ENCODE peak calls at places on chromosome 4, in seven cellular contexts. P is lower lobe of right lung, W is aorta, N is astrocyte, D is OCI-LY7, F is ovary, T is stomach. L is an unnamed sample.

GRCh38 chr4:10115657-10116624 is 658 bp downstream of the WDR1 start:
- DNase-seq in P (peak; percentile 81), W (peak; percentile 74), N (no peak), D (peak; percentile 70), F (peak; percentile 62), T (peak; percentile 75), L (peak; percentile 68)

GRCh38 chr4:956531-957230 is 16.7 kb downstream of the DGKQ start:
- DNase-seq in P (no peak), W (peak; percentile 35), N (no peak), D (no peak), F (peak; percentile 13), T (no peak), L (no peak)

GRCh38 chr4:85556293-85556692 is 81.3 kb downstream of the ARHGAP24 start:
- DNase-seq in P (no peak), W (no peak), N (no peak), D (no peak), F (no peak), T (no peak), L (no peak)

GRCh38 chr4:94412019-94413017 is 39.4 kb upstream of the PDLIM5 start:
- DNase-seq in P (no peak), W (no peak), N (peak; percentile 86), D (no peak), F (no peak), T (no peak), L (no peak)

GRCh38 chr4:127995776-127996175 is 30.6 kb downstream of the ABHD18 start:
- DNase-seq in P (peak; percentile 64), W (no peak), N (peak; percentile 20), D (no peak), F (no peak), T (no peak), L (no peak)

GRCh38 chr4:152185786-152186540 is 349.9 kb downstream of the FBXW7 start:
- DNase-seq in P (no peak), W (no peak), N (no peak), D (no peak), F (no peak), T (no peak), L (no peak)

GRCh38 chr4:87498446-87498900 is 30.7 kb downstream of the SPARCL1 start:
- DNase-seq in P (no peak), W (no peak), N (peak; percentile 30), D (no peak), F (no peak), T (no peak), L (no peak)

GRCh38 chr4:151948351-151949016 is 187.7 kb upstream of the GATB start:
- DNase-seq in P (no peak), W (no peak), N (peak; percentile 32), D (no peak), F (no peak), T (no peak), L (no peak)

GRCh38 chr4:1991596-1992434 is 17.0 kb downstream of the NELFA start:
- DNase-seq in P (no peak), W (no peak), N (no peak), D (no peak), F (no peak), T (peak; percentile 80), L (no peak)

GRCh38 chr4:127256500-127256899 is 376.3 kb upstream of the INTU start:
- DNase-seq in P (no peak), W (no peak), N (no peak), D (no peak), F (no peak), T (no peak), L (no peak)

GRCh38 chr4:94591289-94591688 is 139.5 kb downstream of the PDLIM5 start:
- DNase-seq in P (no peak), W (no peak), N (no peak), D (no peak), F (no peak), T (no peak), L (no peak)

GRCh38 chr4:113639311-113639710 is 122.2 kb downstream of the CAMK2D start:
- DNase-seq in P (no peak), W (no peak), N (no peak), D (peak; percentile 43), F (no peak), T (no peak), L (no peak)

GRCh38 chr4:172514011-172514410 is 654.6 kb upstream of the GALNT7 start:
- DNase-seq in P (no peak), W (no peak), N (no peak), D (no peak), F (no peak), T (no peak), L (no peak)

GRCh38 chr4:56512166-56512565 is 6.6 kb downstream of the ARL9 start:
- DNase-seq in P (no peak), W (no peak), N (no peak), D (no peak), F (no peak), T (no peak), L (no peak)

GRCh38 chr4:114734581-114734980 is 136.0 kb downstream of the UGT8 start:
- DNase-seq in P (no peak), W (no peak), N (peak; percentile 3), D (no peak), F (no peak), T (no peak), L (no peak)

GRCh38 chr4:21327976-21328700 is 620.4 kb downstream of the KCNIP4 start:
- DNase-seq in P (no peak), W (no peak), N (no peak), D (no peak), F (no peak), T (no peak), L (no peak)

GRCh38 chr4:42638993-42639392 is 17.9 kb downstream of the ATP8A1 start:
- DNase-seq in P (no peak), W (no peak), N (no peak), D (peak; percentile 87), F (no peak), T (no peak), L (no peak)

GRCh38 chr4:732480-732879 is 26.8 kb downstream of the PCGF3 start:
- DNase-seq in P (no peak), W (no peak), N (no peak), D (no peak), F (no peak), T (no peak), L (no peak)

GRCh38 chr4:41963105-41963504 is 18.5 kb upstream of the DCAF4L1 start:
- DNase-seq in P (no peak), W (no peak), N (peak; percentile 5), D (peak; percentile 51), F (no peak), T (no peak), L (no peak)

GRCh38 chr4:119041951-119042560 is 93.6 kb upstream of the MYOZ2 start:
- DNase-seq in P (no peak), W (peak; percentile 50), N (peak; percentile 49), D (peak; percentile 81), F (no peak), T (peak; percentile 60), L (peak; percentile 15)

GRCh38 chr4:119040711-119041185 is 94.9 kb upstream of the MYOZ2 start:
- DNase-seq in P (no peak), W (no peak), N (peak; percentile 93), D (no peak), F (no peak), T (no peak), L (no peak)

GRCh38 chr4:119039779-119040178 is 95.9 kb upstream of the MYOZ2 start:
- DNase-seq in P (no peak), W (no peak), N (no peak), D (peak; percentile 13), F (no peak), T (no peak), L (no peak)

GRCh38 chr4:119039160-119039559 is 96.5 kb upstream of the MYOZ2 start:
- DNase-seq in P (no peak), W (no peak), N (no peak), D (no peak), F (no peak), T (no peak), L (no peak)

DNA sequence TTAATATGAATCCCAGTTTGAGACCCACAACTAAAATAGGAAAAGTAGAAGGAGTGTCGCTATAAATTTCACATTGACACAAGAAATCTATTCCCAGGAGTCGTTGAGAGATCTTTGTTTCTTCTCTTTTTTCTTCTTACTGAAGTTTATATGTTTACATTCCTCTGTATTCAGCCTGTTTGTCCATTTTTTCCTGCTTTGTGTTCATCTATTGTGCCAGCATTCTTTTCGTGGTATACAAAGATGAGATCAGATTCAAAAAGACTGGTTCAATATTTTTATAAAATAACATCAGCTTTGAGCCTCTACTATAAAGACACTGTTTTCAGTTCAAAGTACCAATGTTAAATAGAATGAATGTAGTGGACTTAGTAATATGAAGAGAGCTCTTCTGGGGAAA is 95.4 kb upstream of the MYOZ2 start:
- DNase-seq in P (no peak), W (no peak), N (peak; percentile 18), D (no peak), F (no peak), T (no peak), L (no peak)
- H3K27ac ChIP-seq in P (peak overlapping the region; percentile 46), W (peak overlapping the region; percentile 36), N (peak overlapping the region; percentile 90), D (no peak overlapping the region), F (no peak overlapping the region), T (peak overlapping the region; percentile 65), L (no peak overlapping the region)

GRCh38 chr4:140110542-140110941 is 43.4 kb downstream of the MAML3 start:
- DNase-seq in P (no peak), W (no peak), N (no peak), D (no peak), F (no peak), T (no peak), L (no peak)
- H3K4me1 ChIP-seq in P (peaks cover 11% of the 10 kb centered on the region), W (no peaks in the 10 kb centered on the region), N (no peaks in the 10 kb centered on the region), D (no peaks in the 10 kb centered on the region), F (no peaks in the 10 kb centered on the region), T (peaks cover 69% of the 10 kb centered on the region), L (no peaks in the 10 kb centered on the region)

GRCh38 chr4:26015133-26015651 is 101.2 kb downstream of the SMIM20 start:
- DNase-seq in P (no peak), W (peak; percentile 91), N (peak; percentile 99), D (no peak), F (no peak), T (peak; percentile 61), L (no peak)
- H3K27ac ChIP-seq in P (no peak overlapping the region), W (peak overlapping the region; percentile 24), N (peak overlapping the region; percentile 80), D (no peak overlapping the region), F (no peak overlapping the region), T (no peak overlapping the region), L (no peak overlapping the region)

GRCh38 chr4:8208565-8208964 is 9.5 kb downstream of the SH3TC1 start:
- DNase-seq in P (no peak), W (no peak), N (no peak), D (no peak), F (no peak), T (no peak), L (no peak)

GRCh38 chr4:8205241-8205707 is 6.2 kb downstream of the SH3TC1 start:
- DNase-seq in P (no peak), W (no peak), N (no peak), D (no peak), F (no peak), T (no peak), L (no peak)

GRCh38 chr4:8209176-8209874 is 10.2 kb downstream of the SH3TC1 start:
- DNase-seq in P (no peak), W (no peak), N (no peak), D (no peak), F (no peak), T (no peak), L (no peak)

GRCh38 chr4:8205749-8206611 is 6.9 kb downstream of the SH3TC1 start:
- DNase-seq in P (no peak), W (no peak), N (no peak), D (peak; percentile 29), F (no peak), T (no peak), L (no peak)

DNA sequence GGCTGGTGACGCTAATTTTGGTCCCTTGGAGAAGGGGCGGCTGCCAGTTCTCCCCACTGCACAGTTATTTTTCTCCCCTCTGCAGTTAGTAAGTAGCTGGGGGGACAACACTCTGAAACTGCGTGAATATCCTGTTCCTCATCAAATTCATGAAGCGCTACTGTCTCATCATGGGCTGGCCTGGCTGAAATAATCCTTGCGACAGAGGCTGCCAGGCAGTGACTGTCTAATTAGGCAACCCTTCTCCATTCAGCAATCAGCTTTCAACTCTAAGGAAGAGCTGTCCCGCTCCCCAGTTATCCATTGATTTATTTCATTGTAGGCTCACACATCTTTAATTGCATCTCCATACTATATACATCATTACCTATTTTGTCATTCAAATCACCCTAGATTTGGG is 8.2 kb downstream of the SH3TC1 start:
- DNase-seq in P (no peak), W (no peak), N (no peak), D (no peak), F (no peak), T (no peak), L (no peak)
- H3K4me1 ChIP-seq in P (peaks cover 11% of the 10 kb centered on the region), W (no peaks in the 10 kb centered on the region), N (peaks cover 8% of the 10 kb centered on the region), D (peaks cover 9% of the 10 kb centered on the region), F (no peaks in the 10 kb centered on the region), T (peaks cover 4% of the 10 kb centered on the region), L (peaks cover 4% of the 10 kb centered on the region)

L was measured in CD8-positive, alpha-beta memory T cell.